ENCODE peak calls at places on chromosomes 6 and 20, in six cellular contexts. One of them, this sample, is unnamed.

GRCh38 chr6:147434508-147434907 is 74.0 kb upstream of the SAMD5 start:
- DNase-seq in uterus: no peak
- DNase-seq in IMR-90: peak
- DNase-seq in testis: no peak
- DNase-seq in Peyer's patch: no peak
- DNase-seq in stomach: no peak
- DNase-seq in this sample: no peak

GRCh38 chr20:31607640-31608255 is 2.7 kb downstream of the ID1 start:
- DNase-seq in uterus: no peak
- DNase-seq in IMR-90: no peak
- DNase-seq in testis: no peak
- DNase-seq in Peyer's patch: no peak
- DNase-seq in stomach: no peak
- DNase-seq in this sample: no peak

GRCh38 chr6:105902401-105903031 is 183.6 kb upstream of the PRDM1 start:
- DNase-seq in uterus: no peak
- DNase-seq in IMR-90: peak
- DNase-seq in testis: no peak
- DNase-seq in Peyer's patch: no peak
- DNase-seq in stomach: no peak
- DNase-seq in this sample: no peak

GRCh38 chr20:63487781-63488241 is 11.1 kb downstream of the EEF1A2 start:
- DNase-seq in uterus: no peak
- DNase-seq in IMR-90: no peak
- DNase-seq in testis: no peak
- DNase-seq in Peyer's patch: no peak
- DNase-seq in stomach: no peak
- DNase-seq in this sample: no peak

GRCh38 chr6:53441035-53441493 is 92.3 kb upstream of the ELOVL5 start:
- DNase-seq in uterus: no peak
- DNase-seq in IMR-90: peak
- DNase-seq in testis: no peak
- DNase-seq in Peyer's patch: no peak
- DNase-seq in stomach: no peak
- DNase-seq in this sample: no peak

GRCh38 chr20:34983089-34983820 is 27.6 kb downstream of the MYH7B start:
- DNase-seq in uterus: no peak
- DNase-seq in IMR-90: no peak
- DNase-seq in testis: no peak
- DNase-seq in Peyer's patch: no peak
- DNase-seq in stomach: no peak
- DNase-seq in this sample: no peak

GRCh38 chr6:56852249-56852606 is 102.7 kb upstream of the BEND6 start:
- DNase-seq in uterus: no peak
- DNase-seq in IMR-90: no peak
- DNase-seq in testis: no peak
- DNase-seq in Peyer's patch: no peak
- DNase-seq in stomach: no peak
- DNase-seq in this sample: no peak

GRCh38 chr20:14142171-14142570 is 146.9 kb downstream of the MACROD2 start:
- DNase-seq in uterus: no peak
- DNase-seq in IMR-90: peak
- DNase-seq in testis: peak
- DNase-seq in Peyer's patch: no peak
- DNase-seq in stomach: peak
- DNase-seq in this sample: no peak

GRCh38 chr20:43409041-43409913 is 48.4 kb upstream of the SRSF6 start:
- DNase-seq in uterus: no peak
- DNase-seq in IMR-90: peak
- DNase-seq in testis: peak
- DNase-seq in Peyer's patch: no peak
- DNase-seq in stomach: no peak
- DNase-seq in this sample: no peak

GRCh38 chr6:40718401-40718800 is 131.2 kb upstream of the LRFN2 start:
- DNase-seq in uterus: no peak
- DNase-seq in IMR-90: no peak
- DNase-seq in testis: no peak
- DNase-seq in Peyer's patch: no peak
- DNase-seq in stomach: no peak
- DNase-seq in this sample: no peak

GRCh38 chr6:68776382-68776781 is 141.3 kb downstream of the ADGRB3 start:
- DNase-seq in uterus: no peak
- DNase-seq in IMR-90: no peak
- DNase-seq in testis: no peak
- DNase-seq in Peyer's patch: no peak
- DNase-seq in stomach: no peak
- DNase-seq in this sample: no peak

GRCh38 chr6:45419574-45420082 is 41.9 kb upstream of the SUPT3H start:
- DNase-seq in uterus: no peak
- DNase-seq in IMR-90: no peak
- DNase-seq in testis: peak
- DNase-seq in Peyer's patch: peak
- DNase-seq in stomach: peak
- DNase-seq in this sample: peak
- TF ChIP-seq CTCF in uterus: no peak
- TF ChIP-seq CTCF in IMR-90: peak
- TF ChIP-seq CTCF in testis: no peak
- TF ChIP-seq CTCF in Peyer's patch: peak
- TF ChIP-seq CTCF in stomach: no peak
- TF ChIP-seq CTCF in this sample: peak

GRCh38 chr6:161094904-161095440 is 103.4 kb downstream of the MAP3K4 start:
- DNase-seq in uterus: no peak
- DNase-seq in IMR-90: no peak
- DNase-seq in testis: no peak
- DNase-seq in Peyer's patch: no peak
- DNase-seq in stomach: no peak
- DNase-seq in this sample: no peak

GRCh38 chr6:161091972-161092701 is 100.6 kb downstream of the MAP3K4 start:
- DNase-seq in uterus: peak
- DNase-seq in IMR-90: peak
- DNase-seq in testis: no peak
- DNase-seq in Peyer's patch: no peak
- DNase-seq in stomach: no peak
- DNase-seq in this sample: no peak

GRCh38 chr6:161100072-161100471 is 108.5 kb downstream of the MAP3K4 start:
- DNase-seq in uterus: no peak
- DNase-seq in IMR-90: no peak
- DNase-seq in testis: no peak
- DNase-seq in Peyer's patch: no peak
- DNase-seq in stomach: no peak
- DNase-seq in this sample: no peak

GRCh38 chr6:161091151-161091550 is 99.6 kb downstream of the MAP3K4 start:
- DNase-seq in uterus: no peak
- DNase-seq in IMR-90: no peak
- DNase-seq in testis: no peak
- DNase-seq in Peyer's patch: no peak
- DNase-seq in stomach: no peak
- DNase-seq in this sample: no peak

DNA sequence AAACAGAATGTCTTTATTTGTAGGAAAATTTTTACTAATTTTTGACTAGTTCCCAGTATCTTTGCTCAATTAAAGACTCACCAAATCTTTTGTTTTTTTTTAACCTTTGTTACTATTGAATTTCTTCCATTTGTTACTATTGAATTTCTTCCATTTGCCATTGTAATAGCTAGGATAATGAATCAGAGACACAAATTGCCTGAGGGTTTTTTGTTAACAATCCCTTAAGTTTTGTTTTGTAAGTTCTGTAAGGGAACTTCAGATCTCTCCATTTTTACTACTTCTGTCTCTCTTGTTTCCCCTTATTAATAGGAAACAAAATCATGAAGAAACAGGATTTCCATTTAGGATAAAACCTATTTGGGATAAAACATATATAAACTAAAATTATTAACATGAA is 104.3 kb downstream of the MAP3K4 start:
- DNase-seq in uterus: no peak
- DNase-seq in IMR-90: no peak
- DNase-seq in testis: no peak
- DNase-seq in Peyer's patch: no peak
- DNase-seq in stomach: no peak
- DNase-seq in this sample: no peak
- TF ChIP-seq POLR2A in uterus: no peak
- TF ChIP-seq POLR2A in IMR-90: no peak
- TF ChIP-seq POLR2A in testis: no peak
- TF ChIP-seq POLR2A in Peyer's patch: no peak
- TF ChIP-seq POLR2A in stomach: no peak
- TF ChIP-seq POLR2A in this sample: no peak

GRCh38 chr6:108755257-108756240 is 92.7 kb upstream of the ARMC2 start:
- DNase-seq in uterus: no peak
- DNase-seq in IMR-90: peak
- DNase-seq in testis: no peak
- DNase-seq in Peyer's patch: peak
- DNase-seq in stomach: no peak
- DNase-seq in this sample: no peak
- H3K27ac ChIP-seq in uterus: no peak
- H3K27ac ChIP-seq in IMR-90: no peak
- H3K27ac ChIP-seq in testis: no peak
- H3K27ac ChIP-seq in Peyer's patch: no peak
- H3K27ac ChIP-seq in stomach: no peak
- H3K27ac ChIP-seq in this sample: no peak

GRCh38 chr20:38172344-38172743 is 7.3 kb upstream of the TGM2 start:
- DNase-seq in uterus: no peak
- DNase-seq in IMR-90: peak
- DNase-seq in testis: no peak
- DNase-seq in Peyer's patch: no peak
- DNase-seq in stomach: no peak
- DNase-seq in this sample: no peak
- TF ChIP-seq CTCF in uterus: no peak
- TF ChIP-seq CTCF in IMR-90: peak
- TF ChIP-seq CTCF in testis: peak
- TF ChIP-seq CTCF in Peyer's patch: no peak
- TF ChIP-seq CTCF in stomach: no peak
- TF ChIP-seq CTCF in this sample: no peak

DNA sequence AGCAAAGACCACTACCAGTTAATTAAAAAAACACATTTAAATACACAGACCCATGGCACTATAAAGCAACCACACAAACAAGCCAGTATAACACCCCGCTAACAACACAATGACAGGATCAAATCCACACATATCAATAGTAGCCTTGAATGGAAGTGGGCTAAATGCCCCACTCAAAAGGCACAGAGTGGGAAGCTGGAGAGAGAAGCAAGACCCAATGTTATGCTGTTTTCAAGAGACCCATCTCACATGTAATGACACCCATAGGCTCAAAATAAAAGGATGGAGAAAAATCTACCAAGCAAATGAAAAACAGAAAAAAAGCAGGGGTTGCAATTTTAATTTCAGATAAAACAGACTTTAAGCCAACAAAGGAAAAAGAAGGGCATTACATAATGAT is 125.4 kb upstream of the PTCHD4 start:
- DNase-seq in uterus: no peak
- DNase-seq in IMR-90: no peak
- DNase-seq in testis: no peak
- DNase-seq in Peyer's patch: no peak
- DNase-seq in stomach: no peak
- DNase-seq in this sample: no peak
- TF ChIP-seq POLR2A in uterus: no peak
- TF ChIP-seq POLR2A in IMR-90: no peak
- TF ChIP-seq POLR2A in testis: no peak
- TF ChIP-seq POLR2A in Peyer's patch: no peak
- TF ChIP-seq POLR2A in stomach: no peak
- TF ChIP-seq POLR2A in this sample: no peak

GRCh38 chr6:130969807-130970491 is 93.1 kb downstream of the EPB41L2 start:
- DNase-seq in uterus: peak
- DNase-seq in IMR-90: peak
- DNase-seq in testis: peak
- DNase-seq in Peyer's patch: no peak
- DNase-seq in stomach: no peak
- DNase-seq in this sample: no peak

GRCh38 chr6:130968486-130968885 is 94.6 kb downstream of the EPB41L2 start:
- DNase-seq in uterus: no peak
- DNase-seq in IMR-90: peak
- DNase-seq in testis: no peak
- DNase-seq in Peyer's patch: no peak
- DNase-seq in stomach: no peak
- DNase-seq in this sample: no peak

GRCh38 chr6:130973521-130974277 is 89.3 kb downstream of the EPB41L2 start:
- DNase-seq in uterus: no peak
- DNase-seq in IMR-90: no peak
- DNase-seq in testis: no peak
- DNase-seq in Peyer's patch: no peak
- DNase-seq in stomach: no peak
- DNase-seq in this sample: no peak

GRCh38 chr6:130971504-130971903 is 91.5 kb downstream of the EPB41L2 start:
- DNase-seq in uterus: no peak
- DNase-seq in IMR-90: no peak
- DNase-seq in testis: no peak
- DNase-seq in Peyer's patch: no peak
- DNase-seq in stomach: no peak
- DNase-seq in this sample: no peak

DNA sequence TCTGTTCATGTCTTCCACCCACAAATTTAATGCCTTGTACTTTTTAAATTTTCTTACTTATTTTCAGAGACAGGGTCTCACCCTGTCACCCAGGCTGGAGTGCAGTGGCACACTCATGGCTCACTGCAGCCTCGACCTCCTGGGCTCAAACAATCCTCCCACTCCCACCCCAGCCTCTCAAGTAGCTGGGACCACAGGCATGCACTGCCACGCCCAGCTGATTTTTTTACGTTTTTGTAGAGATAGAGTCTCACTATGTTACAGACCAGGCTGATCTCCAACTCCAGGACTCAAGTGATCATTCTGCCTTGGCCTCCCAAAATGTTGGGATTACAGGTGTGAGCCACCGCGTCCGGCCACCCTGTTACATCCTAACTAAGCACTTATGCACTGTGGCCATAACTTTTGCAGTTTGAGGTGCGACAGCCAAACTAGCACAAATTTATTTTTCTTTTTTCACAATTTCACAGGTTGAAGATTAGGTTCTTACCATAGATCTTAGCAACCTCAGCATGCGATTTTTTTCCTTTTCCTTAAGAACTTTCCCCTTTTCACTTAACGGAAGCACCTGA is 92.1 kb downstream of the EPB41L2 start:
- DNase-seq in uterus: no peak
- DNase-seq in IMR-90: no peak
- DNase-seq in testis: no peak
- DNase-seq in Peyer's patch: no peak
- DNase-seq in stomach: no peak
- DNase-seq in this sample: no peak
- H3K27ac ChIP-seq in uterus: no peak
- H3K27ac ChIP-seq in IMR-90: peak
- H3K27ac ChIP-seq in testis: no peak
- H3K27ac ChIP-seq in Peyer's patch: no peak
- H3K27ac ChIP-seq in stomach: no peak
- H3K27ac ChIP-seq in this sample: no peak